ENCODE peak calls at places on chromosomes 4 and X, in four cellular contexts. W is AG09319, P is fibroblast of mammary gland, I is foreskin keratinocyte. N is an unnamed sample.

GRCh38 chrX:72634321-72634720 is 61.7 kb upstream of the HDAC8 start:
- DNase-seq in W (no peak), P (peak), I (no peak), N (no peak)

GRCh38 chr4:89762311-89762710 is 74.7 kb downstream of the SNCA start:
- DNase-seq in W (no peak), P (no peak), I (no peak), N (no peak)

GRCh38 chrX:153726286-153727107 is 1.8 kb downstream of the ABCD1 start:
- DNase-seq in W (no peak), P (peak), I (no peak), N (peak)

GRCh38 chr4:115159141-115159540 is 45.7 kb upstream of the NDST4 start:
- DNase-seq in W (peak), P (peak), I (no peak), N (no peak)

GRCh38 chrX:2677764-2678163 is 13.3 kb upstream of the CD99 start:
- DNase-seq in W (peak), P (peak), I (peak), N (no peak)

GRCh38 chr4:123312951-123313592 is 83.5 kb upstream of the SPRY1 start:
- DNase-seq in W (no peak), P (no peak), I (no peak), N (no peak)

GRCh38 chr4:183468210-183469095 is 24.0 kb downstream of the CDKN2AIP start:
- DNase-seq in W (no peak), P (peak), I (peak), N (no peak)

GRCh38 chrX:103758555-103758954 is 18.1 kb upstream of the PLP1 start:
- DNase-seq in W (no peak), P (no peak), I (no peak), N (no peak)

GRCh38 chrX:83501540-83501939 is 6.5 kb upstream of the POU3F4 start:
- DNase-seq in W (no peak), P (no peak), I (no peak), N (no peak)

GRCh38 chr4:127188847-127189246 is 443.9 kb upstream of the INTU start:
- DNase-seq in W (no peak), P (peak), I (no peak), N (no peak)

GRCh38 chr4:87806520-87806919 is 7.2 kb downstream of the IBSP start:
- DNase-seq in W (no peak), P (peak), I (no peak), N (no peak)

GRCh38 chr4:55553442-55553841 is 6.7 kb upstream of the CLOCK start:
- DNase-seq in W (peak), P (peak), I (no peak), N (no peak)

GRCh38 chr4:118773082-118773792 is 62.7 kb downstream of the SEC24D start:
- DNase-seq in W (no peak), P (no peak), I (no peak), N (no peak)

GRCh38 chr4:8010618-8011017 is 71.0 kb upstream of the AFAP1 start:
- DNase-seq in W (no peak), P (no peak), I (no peak), N (no peak)

GRCh38 chrX:115367455-115367854 is 77.9 kb downstream of the LUZP4 start:
- DNase-seq in W (no peak), P (peak), I (peak), N (no peak)

GRCh38 chr4:16026155-16026761 is 57.6 kb downstream of the PROM1 start:
- DNase-seq in W (no peak), P (peak), I (no peak), N (peak)

GRCh38 chr4:47528651-47529050 is 43.6 kb downstream of the ATP10D start:
- DNase-seq in W (no peak), P (peak), I (no peak), N (no peak)

GRCh38 chr4:11765849-11766453 is 337.3 kb upstream of the HS3ST1 start:
- DNase-seq in W (no peak), P (peak), I (no peak), N (peak)

GRCh38 chrX:74924449-74925209 is 623 bp downstream of the NEXMIF start:
- DNase-seq in W (no peak), P (no peak), I (no peak), N (peak)

GRCh38 chrX:16855363-16856075 is 14.6 kb downstream of the RBBP7 start:
- DNase-seq in W (no peak), P (no peak), I (no peak), N (no peak)

GRCh38 chr4:138953962-138954371 is 61.6 kb upstream of the NOCT start:
- DNase-seq in W (peak), P (peak), I (peak), N (no peak)

GRCh38 chr4:88107406-88108107 is 50.9 kb downstream of the ABCG2 start:
- DNase-seq in W (no peak), P (peak), I (no peak), N (no peak)

DNA sequence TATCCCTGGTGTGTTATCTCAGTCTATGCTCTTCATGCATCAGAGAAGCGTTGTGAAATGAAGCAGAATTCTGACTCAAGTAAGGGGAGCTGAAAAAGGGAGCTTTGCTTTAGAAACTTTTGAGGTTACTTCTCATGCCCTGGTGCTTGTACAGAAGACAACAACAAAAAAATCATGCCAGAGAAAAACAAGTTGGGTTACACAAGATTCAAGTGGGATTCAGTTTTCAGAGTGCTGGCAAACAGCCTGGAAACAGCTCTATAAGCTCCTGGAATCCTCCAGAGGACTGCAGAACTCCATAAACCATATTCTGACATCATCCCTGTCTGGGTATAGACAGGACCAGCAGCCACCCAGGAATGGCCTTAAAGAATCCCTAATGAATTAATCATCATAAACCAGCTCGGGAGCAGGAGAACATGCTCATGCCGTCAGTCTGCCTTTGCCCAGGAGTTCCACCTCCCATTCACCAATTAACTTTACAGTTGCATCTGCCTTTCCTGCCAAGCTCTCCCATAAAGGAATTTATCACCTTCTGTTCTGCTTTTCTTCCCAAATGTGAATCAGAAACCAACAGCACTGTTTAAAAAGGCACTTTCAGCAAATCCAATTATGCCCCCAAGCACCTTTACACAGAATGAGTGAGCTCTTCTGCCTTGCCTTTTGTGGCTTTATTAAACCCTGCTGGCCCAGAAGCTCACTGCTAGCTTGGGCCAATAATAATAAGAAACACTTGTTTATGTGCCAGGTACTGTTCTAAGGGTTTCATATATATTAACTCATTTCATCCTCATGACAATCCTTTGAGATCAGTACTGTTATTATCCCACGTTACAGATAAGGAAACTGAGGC is 54.5 kb upstream of the FBXW7 start:
- DNase-seq in W (peak), P (peak), I (peak), N (no peak)
- TF ChIP-seq CTCF in W (no peak), P (no peak), I (peak), N (no peak)

GRCh38 chr4:42642136-42642797 is 14.6 kb downstream of the ATP8A1 start:
- DNase-seq in W (no peak), P (no peak), I (no peak), N (no peak)
- TF ChIP-seq CTCF in W (no peak), P (no peak), I (no peak), N (no peak)

GRCh38 chr4:38177792-38178665 is 217.8 kb downstream of the PTTG2 start:
- DNase-seq in W (no peak), P (peak), I (no peak), N (no peak)

GRCh38 chr4:38179690-38180299 is 219.6 kb downstream of the PTTG2 start:
- DNase-seq in W (no peak), P (peak), I (no peak), N (peak)

GRCh38 chr4:38174811-38175210 is 214.6 kb downstream of the PTTG2 start:
- DNase-seq in W (no peak), P (peak), I (no peak), N (no peak)

GRCh38 chr4:38178666-38178995 is 218.4 kb downstream of the PTTG2 start:
- DNase-seq in W (no peak), P (no peak), I (no peak), N (no peak)

DNA sequence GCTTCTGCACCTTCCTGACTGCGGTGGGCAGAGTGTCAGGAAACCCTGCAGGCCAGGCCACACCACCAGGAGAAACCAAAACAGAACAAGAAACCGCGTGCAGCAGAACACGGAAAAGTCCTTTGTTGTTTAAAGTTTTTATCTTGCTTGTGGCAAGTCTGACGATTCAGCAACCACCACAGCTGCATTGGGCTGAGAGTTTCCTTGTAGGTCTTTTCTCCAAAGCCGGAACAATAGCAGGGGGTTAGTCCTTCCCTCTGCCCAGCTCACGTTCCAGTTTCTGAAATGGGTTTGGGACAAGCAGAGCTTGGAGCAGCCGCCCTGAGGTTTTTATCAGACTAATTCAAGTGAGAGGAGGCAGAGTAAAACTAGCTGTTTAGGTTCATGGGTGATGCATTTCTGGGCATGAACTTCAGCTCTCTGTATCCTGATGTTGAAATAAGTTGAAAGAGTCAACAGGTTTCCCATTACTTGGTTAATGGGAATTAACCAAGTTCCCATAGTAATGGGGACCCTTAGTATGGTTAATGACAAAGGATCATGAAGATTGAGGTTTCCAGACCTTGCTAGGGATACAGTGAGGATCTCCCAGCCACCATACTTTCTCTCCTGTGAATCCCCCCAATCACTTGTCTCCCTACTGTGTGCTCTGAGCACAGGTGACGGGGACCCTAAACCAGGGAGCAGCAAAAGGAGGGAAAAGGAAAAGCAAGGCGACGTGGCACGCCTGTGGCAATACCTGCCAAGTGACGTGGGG is 217.0 kb downstream of the PTTG2 start:
- DNase-seq in W (no peak), P (peak), I (no peak), N (no peak)
- TF ChIP-seq CTCF in W (no peak), P (no peak), I (no peak), N (no peak)

GRCh38 chr4:2713337-2713736 is 42.8 kb downstream of the TNIP2 start:
- DNase-seq in W (no peak), P (no peak), I (no peak), N (no peak)

GRCh38 chr4:2714071-2714770 is 41.9 kb downstream of the TNIP2 start:
- DNase-seq in W (no peak), P (peak), I (no peak), N (no peak)

GRCh38 chr4:2715426-2715825 is 40.7 kb downstream of the TNIP2 start:
- DNase-seq in W (no peak), P (no peak), I (no peak), N (no peak)

GRCh38 chr4:2714918-2715317 is 41.2 kb downstream of the TNIP2 start:
- DNase-seq in W (no peak), P (no peak), I (no peak), N (no peak)

GRCh38 chr4:2712261-2712842 is 43.8 kb downstream of the TNIP2 start:
- DNase-seq in W (no peak), P (peak), I (no peak), N (no peak)
- TF ChIP-seq CTCF in W (no peak), P (peak), I (no peak), N (no peak)

N was measured in GM10248.